ENCODE peak calls at places on chromosomes 12 and 14, in eight cellular contexts. One of them, this sample, is unnamed.

GRCh38 chr14:100534528-100535286 is 52.5 kb downstream of the BEGAIN start:
- DNase-seq in PC-3: no peak
- DNase-seq in amniotic stem cell: no peak
- DNase-seq in RCC 7860: no peak
- DNase-seq in upper lobe of right lung: peak
- DNase-seq in HS-5: no peak
- DNase-seq in stimulated activated CD4-positive, alpha-beta T cell treated with anti-CD3 and anti-CD28 coated beads, Interleukin-15, amount 100 ng/mL, for 24 hours: peak
- DNase-seq in Caco-2: no peak
- DNase-seq in this sample: no peak

GRCh38 chr14:104751539-104752337 is 1.2 kb upstream of the SIVA1 start:
- DNase-seq in amniotic stem cell: no peak
- DNase-seq in upper lobe of right lung: no peak
- DNase-seq in RCC 7860: no peak
- DNase-seq in PC-3: no peak
- DNase-seq in HS-5: no peak
- DNase-seq in Caco-2: no peak
- DNase-seq in stimulated activated CD4-positive, alpha-beta T cell treated with anti-CD3 and anti-CD28 coated beads, Interleukin-15, amount 100 ng/mL, for 24 hours: no peak
- DNase-seq in this sample: no peak

GRCh38 chr14:105541218-105541617 is 14.8 kb downstream of the TMEM121 start:
- DNase-seq in upper lobe of right lung: no peak
- DNase-seq in HS-5: no peak
- DNase-seq in PC-3: no peak
- DNase-seq in amniotic stem cell: no peak
- DNase-seq in stimulated activated CD4-positive, alpha-beta T cell treated with anti-CD3 and anti-CD28 coated beads, Interleukin-15, amount 100 ng/mL, for 24 hours: no peak
- DNase-seq in Caco-2: no peak
- DNase-seq in RCC 7860: no peak
- DNase-seq in this sample: no peak

GRCh38 chr14:94045101-94045500 is 19.0 kb downstream of the OTUB2 start:
- DNase-seq in stimulated activated CD4-positive, alpha-beta T cell treated with anti-CD3 and anti-CD28 coated beads, Interleukin-15, amount 100 ng/mL, for 24 hours: no peak
- DNase-seq in amniotic stem cell: no peak
- DNase-seq in upper lobe of right lung: peak
- DNase-seq in Caco-2: no peak
- DNase-seq in PC-3: no peak
- DNase-seq in RCC 7860: no peak
- DNase-seq in HS-5: no peak
- DNase-seq in this sample: no peak

GRCh38 chr14:104586832-104587620 is 7.5 kb downstream of the C14orf180 start:
- DNase-seq in stimulated activated CD4-positive, alpha-beta T cell treated with anti-CD3 and anti-CD28 coated beads, Interleukin-15, amount 100 ng/mL, for 24 hours: no peak
- DNase-seq in amniotic stem cell: no peak
- DNase-seq in HS-5: no peak
- DNase-seq in upper lobe of right lung: no peak
- DNase-seq in RCC 7860: no peak
- DNase-seq in Caco-2: no peak
- DNase-seq in PC-3: no peak
- DNase-seq in this sample: peak

GRCh38 chr12:6199531-6200265 is 502 bp upstream of the CD9 start:
- DNase-seq in HS-5: no peak
- DNase-seq in upper lobe of right lung: peak
- DNase-seq in amniotic stem cell: no peak
- DNase-seq in stimulated activated CD4-positive, alpha-beta T cell treated with anti-CD3 and anti-CD28 coated beads, Interleukin-15, amount 100 ng/mL, for 24 hours: no peak
- DNase-seq in RCC 7860: no peak
- DNase-seq in Caco-2: peak
- DNase-seq in PC-3: peak
- DNase-seq in this sample: no peak

GRCh38 chr12:95312656-95313055 is 95.0 kb downstream of the VEZT start:
- DNase-seq in stimulated activated CD4-positive, alpha-beta T cell treated with anti-CD3 and anti-CD28 coated beads, Interleukin-15, amount 100 ng/mL, for 24 hours: no peak
- DNase-seq in PC-3: no peak
- DNase-seq in Caco-2: no peak
- DNase-seq in RCC 7860: no peak
- DNase-seq in HS-5: no peak
- DNase-seq in amniotic stem cell: no peak
- DNase-seq in upper lobe of right lung: no peak
- DNase-seq in this sample: no peak

GRCh38 chr12:26741828-26742227 is 91.2 kb downstream of the ITPR2 start:
- DNase-seq in amniotic stem cell: no peak
- DNase-seq in HS-5: no peak
- DNase-seq in upper lobe of right lung: no peak
- DNase-seq in stimulated activated CD4-positive, alpha-beta T cell treated with anti-CD3 and anti-CD28 coated beads, Interleukin-15, amount 100 ng/mL, for 24 hours: no peak
- DNase-seq in PC-3: no peak
- DNase-seq in RCC 7860: no peak
- DNase-seq in Caco-2: no peak
- DNase-seq in this sample: no peak

GRCh38 chr14:61334197-61334701 is 12.9 kb downstream of the PRKCH start:
- DNase-seq in stimulated activated CD4-positive, alpha-beta T cell treated with anti-CD3 and anti-CD28 coated beads, Interleukin-15, amount 100 ng/mL, for 24 hours: peak
- DNase-seq in RCC 7860: no peak
- DNase-seq in PC-3: no peak
- DNase-seq in amniotic stem cell: no peak
- DNase-seq in upper lobe of right lung: no peak
- DNase-seq in Caco-2: no peak
- DNase-seq in HS-5: no peak
- DNase-seq in this sample: no peak

GRCh38 chr12:76685246-76685678 is 78.7 kb upstream of the ZDHHC17 start:
- DNase-seq in amniotic stem cell: no peak
- DNase-seq in RCC 7860: no peak
- DNase-seq in PC-3: no peak
- DNase-seq in stimulated activated CD4-positive, alpha-beta T cell treated with anti-CD3 and anti-CD28 coated beads, Interleukin-15, amount 100 ng/mL, for 24 hours: no peak
- DNase-seq in Caco-2: no peak
- DNase-seq in upper lobe of right lung: no peak
- DNase-seq in HS-5: no peak
- DNase-seq in this sample: no peak

GRCh38 chr12:40107803-40108620 is 2.1 kb upstream of the SLC2A13 start:
- DNase-seq in upper lobe of right lung: no peak
- DNase-seq in stimulated activated CD4-positive, alpha-beta T cell treated with anti-CD3 and anti-CD28 coated beads, Interleukin-15, amount 100 ng/mL, for 24 hours: peak
- DNase-seq in Caco-2: no peak
- DNase-seq in HS-5: no peak
- DNase-seq in RCC 7860: no peak
- DNase-seq in PC-3: no peak
- DNase-seq in amniotic stem cell: no peak
- DNase-seq in this sample: peak

GRCh38 chr12:666066-666465 is 2.8 kb upstream of the NINJ2 start:
- DNase-seq in HS-5: no peak
- DNase-seq in PC-3: no peak
- DNase-seq in upper lobe of right lung: no peak
- DNase-seq in amniotic stem cell: no peak
- DNase-seq in stimulated activated CD4-positive, alpha-beta T cell treated with anti-CD3 and anti-CD28 coated beads, Interleukin-15, amount 100 ng/mL, for 24 hours: no peak
- DNase-seq in Caco-2: no peak
- DNase-seq in RCC 7860: no peak
- DNase-seq in this sample: no peak

GRCh38 chr12:46491548-46491947 is 119.0 kb upstream of the SLC38A2 start:
- DNase-seq in stimulated activated CD4-positive, alpha-beta T cell treated with anti-CD3 and anti-CD28 coated beads, Interleukin-15, amount 100 ng/mL, for 24 hours: no peak
- DNase-seq in PC-3: no peak
- DNase-seq in RCC 7860: no peak
- DNase-seq in Caco-2: no peak
- DNase-seq in upper lobe of right lung: no peak
- DNase-seq in HS-5: no peak
- DNase-seq in amniotic stem cell: no peak
- DNase-seq in this sample: no peak

GRCh38 chr14:95432152-95433093 is 84.0 kb downstream of the SYNE3 start:
- DNase-seq in HS-5: no peak
- DNase-seq in RCC 7860: no peak
- DNase-seq in Caco-2: no peak
- DNase-seq in amniotic stem cell: no peak
- DNase-seq in upper lobe of right lung: no peak
- DNase-seq in PC-3: peak
- DNase-seq in stimulated activated CD4-positive, alpha-beta T cell treated with anti-CD3 and anti-CD28 coated beads, Interleukin-15, amount 100 ng/mL, for 24 hours: no peak
- DNase-seq in this sample: no peak

GRCh38 chr12:110266980-110267620 is 13.9 kb upstream of the ATP2A2 start:
- DNase-seq in PC-3: peak
- DNase-seq in Caco-2: no peak
- DNase-seq in RCC 7860: no peak
- DNase-seq in upper lobe of right lung: no peak
- DNase-seq in amniotic stem cell: no peak
- DNase-seq in HS-5: peak
- DNase-seq in stimulated activated CD4-positive, alpha-beta T cell treated with anti-CD3 and anti-CD28 coated beads, Interleukin-15, amount 100 ng/mL, for 24 hours: no peak
- DNase-seq in this sample: peak

GRCh38 chr12:27336254-27336653 is 3.6 kb downstream of the BMAL2 start:
- DNase-seq in PC-3: peak
- DNase-seq in amniotic stem cell: no peak
- DNase-seq in stimulated activated CD4-positive, alpha-beta T cell treated with anti-CD3 and anti-CD28 coated beads, Interleukin-15, amount 100 ng/mL, for 24 hours: no peak
- DNase-seq in RCC 7860: no peak
- DNase-seq in upper lobe of right lung: no peak
- DNase-seq in Caco-2: no peak
- DNase-seq in HS-5: no peak
- DNase-seq in this sample: no peak

GRCh38 chr12:116497051-116497529 is 62.1 kb upstream of the MAP1LC3B2 start:
- DNase-seq in stimulated activated CD4-positive, alpha-beta T cell treated with anti-CD3 and anti-CD28 coated beads, Interleukin-15, amount 100 ng/mL, for 24 hours: no peak
- DNase-seq in RCC 7860: no peak
- DNase-seq in Caco-2: no peak
- DNase-seq in amniotic stem cell: no peak
- DNase-seq in HS-5: no peak
- DNase-seq in upper lobe of right lung: no peak
- DNase-seq in PC-3: no peak
- DNase-seq in this sample: no peak

GRCh38 chr14:35332517-35333346 is 40.5 kb downstream of the PSMA6 start:
- DNase-seq in RCC 7860: no peak
- DNase-seq in upper lobe of right lung: peak
- DNase-seq in stimulated activated CD4-positive, alpha-beta T cell treated with anti-CD3 and anti-CD28 coated beads, Interleukin-15, amount 100 ng/mL, for 24 hours: peak
- DNase-seq in HS-5: no peak
- DNase-seq in Caco-2: no peak
- DNase-seq in PC-3: peak
- DNase-seq in amniotic stem cell: no peak
- DNase-seq in this sample: no peak

GRCh38 chr12:75130811-75131210 is 78.8 kb downstream of the KCNC2 start:
- DNase-seq in HS-5: peak
- DNase-seq in Caco-2: no peak
- DNase-seq in stimulated activated CD4-positive, alpha-beta T cell treated with anti-CD3 and anti-CD28 coated beads, Interleukin-15, amount 100 ng/mL, for 24 hours: no peak
- DNase-seq in amniotic stem cell: peak
- DNase-seq in PC-3: no peak
- DNase-seq in RCC 7860: no peak
- DNase-seq in upper lobe of right lung: no peak
- DNase-seq in this sample: no peak